ENCODE peak calls at places on chromosomes 13 and 19, in five cellular contexts. C is PC-3, U is GM23338, Q is neural progenitor cell, B is MM.1S. P is an unnamed sample. For H3F3A, the result is how much of the 10 kb centered on the place peaks cover.

GRCh38 chr13:110390572-110390971 is 83.5 kb downstream of the COL4A2 start:
- DNase-seq in Q (no peak), C (peak), U (no peak), B (no peak), P (peak)

GRCh38 chr19:23991170-23991569 is 76.5 kb downstream of the ZNF726 start:
- DNase-seq in B (peak), C (peak), U (peak), Q (no peak), P (no peak)

GRCh38 chr13:50309200-50309848 is 294.1 kb downstream of the KCNRG start:
- DNase-seq in Q (no peak), U (no peak), C (no peak), B (no peak), P (no peak)

GRCh38 chr19:13366529-13367143 is 139.6 kb downstream of the CACNA1A start:
- DNase-seq in C (peak), B (peak), Q (peak), U (peak), P (peak)

GRCh38 chr13:59266478-59267063 is 897.2 kb downstream of the DIAPH3 start:
- DNase-seq in C (no peak), U (no peak), Q (no peak), B (no peak), P (no peak)

GRCh38 chr19:45125975-45126493 is 33.1 kb downstream of the PPP1R37 start:
- DNase-seq in U (peak), Q (peak), C (peak), B (peak), P (peak)

GRCh38 chr19:33375760-33376159 is 2.3 kb downstream of the CEBPG start:
- DNase-seq in B (no peak), C (peak), Q (no peak), U (no peak), P (peak)

GRCh38 chr19:5172859-5173577 is 167.6 kb downstream of the PTPRS start:
- DNase-seq in Q (no peak), C (peak), U (no peak), B (no peak), P (peak)

GRCh38 chr13:51231456-51231855 is 9.3 kb downstream of the FAM124A start:
- DNase-seq in B (no peak), U (no peak), C (no peak), Q (no peak), P (no peak)

GRCh38 chr13:44300895-44301638 is 72.6 kb upstream of the SERP2 start:
- DNase-seq in Q (no peak), U (no peak), B (no peak), C (peak), P (peak)

GRCh38 chr13:75445717-75446529 is 36.0 kb downstream of the TBC1D4 start:
- DNase-seq in U (no peak), Q (no peak), C (peak), B (no peak), P (peak)

GRCh38 chr19:32971012-32971595 is 654 bp downstream of the CEP89 start:
- DNase-seq in C (no peak), B (no peak), U (no peak), Q (no peak), P (peak)

GRCh38 chr13:73952683-73953082 is 181.5 kb downstream of the KLF12 start:
- DNase-seq in C (no peak), B (no peak), U (no peak), Q (no peak), P (peak)

GRCh38 chr13:91544723-91545122 is 146.3 kb downstream of the GPC5 start:
- DNase-seq in U (peak), Q (peak), B (no peak), C (no peak), P (no peak)

GRCh38 chr19:3773814-3774515 is 1.9 kb upstream of the RAX2 start:
- DNase-seq in Q (no peak), C (no peak), B (no peak), U (no peak), P (no peak)

GRCh38 chr19:11375143-11375948 is 880 bp downstream of the SWSAP1 start:
- DNase-seq in Q (peak), B (peak), U (peak), C (peak), P (no peak)

GRCh38 chr19:40613669-40614594 is 12.8 kb downstream of the LTBP4 start:
- DNase-seq in B (peak), Q (peak), C (no peak), U (peak), P (peak)

GRCh38 chr13:35723061-35723461 is 246.6 kb upstream of the MAB21L1 start:
- DNase-seq in C (no peak), U (no peak), Q (no peak), B (no peak), P (peak)

GRCh38 chr13:40963927-40964326 is 55.2 kb downstream of the ELF1 start:
- DNase-seq in Q (no peak), U (no peak), B (no peak), C (peak), P (peak)

GRCh38 chr13:50715402-50716146 is 127.9 kb downstream of the DLEU7 start:
- DNase-seq in C (no peak), U (no peak), Q (no peak), B (no peak), P (no peak)

GRCh38 chr13:92390217-92390616 is 836.4 kb upstream of the GPC6 start:
- DNase-seq in U (no peak), C (no peak), B (peak), Q (no peak), P (no peak)

GRCh38 chr19:50266896-50267295 is 62.3 kb downstream of the KCNC3 start:
- DNase-seq in B (peak), U (peak), Q (peak), C (peak), P (no peak)

GRCh38 chr13:100636441-100636840 is 38.2 kb downstream of the TMTC4 start:
- DNase-seq in U (no peak), B (no peak), C (no peak), Q (no peak), P (no peak)

GRCh38 chr13:93859666-93860065 is 619.8 kb downstream of the DCT start:
- DNase-seq in U (no peak), Q (no peak), C (no peak), B (no peak), P (peak)

GRCh38 chr19:2253106-2254051 is 2.8 kb downstream of the JSRP1 start:
- DNase-seq in C (no peak), U (peak), Q (peak), B (no peak), P (no peak)

GRCh38 chr13:39102981-39103490 is 64.8 kb downstream of the NHLRC3 start:
- DNase-seq in C (no peak), U (no peak), B (no peak), Q (no peak), P (no peak)

GRCh38 chr19:8311461-8312260 is 3.5 kb upstream of the CD320 start:
- DNase-seq in U (no peak), C (peak), Q (no peak), B (no peak), P (no peak)

GRCh38 chr13:76822691-76823267 is 63.4 kb downstream of the KCTD12 start:
- DNase-seq in U (no peak), Q (no peak), B (peak), C (peak), P (peak)

GRCh38 chr19:39413269-39413902 is 917 bp downstream of the PLEKHG2 start:
- DNase-seq in Q (peak), C (no peak), U (peak), B (no peak), P (peak)

DNA sequence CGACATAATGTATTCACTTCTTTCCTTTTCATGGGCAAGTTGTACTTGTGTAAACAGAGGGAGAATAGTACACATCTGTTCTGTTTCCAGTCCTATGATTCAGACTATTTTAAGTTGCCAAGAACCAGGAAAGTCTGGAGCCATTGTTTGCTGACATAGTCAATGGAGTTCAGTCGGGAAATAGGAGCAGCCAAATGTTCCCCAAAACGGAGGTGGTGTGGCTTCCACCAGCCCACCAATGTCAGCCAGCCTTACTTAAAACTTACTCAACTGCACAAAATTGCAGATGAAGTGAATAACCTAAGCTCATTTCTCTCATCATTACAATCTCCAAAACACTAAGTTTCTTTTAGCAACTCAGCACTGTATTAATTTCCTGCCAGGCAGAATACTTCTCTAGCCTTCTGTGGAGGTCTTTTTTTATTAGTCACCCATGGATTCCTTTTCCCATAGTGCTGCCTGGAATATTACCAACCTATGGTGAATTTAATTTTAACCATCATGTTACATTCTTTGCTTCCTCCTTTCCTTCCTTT is 22.3 kb upstream of the CSNK1A1L start:
- DNase-seq in U (no peak), Q (no peak), B (no peak), C (peak), P (peak)
- TF ChIP-seq EZH2phosphoT487 in U (no peak), Q (no peak), B (no peak), C (no peak), P (no peak)

GRCh38 chr19:16143399-16144215 is at the start of gene HSH2D:
- DNase-seq in C (peak), B (peak), Q (no peak), U (peak), P (no peak)

GRCh38 chr19:16142032-16142580 is 1.4 kb upstream of the HSH2D start:
- DNase-seq in C (no peak), U (no peak), B (no peak), Q (no peak), P (no peak)

GRCh38 chr19:16146112-16146511 is 2.6 kb downstream of the HSH2D start:
- DNase-seq in U (no peak), B (no peak), C (no peak), Q (no peak), P (no peak)

GRCh38 chr19:16141043-16141442 is 2.4 kb upstream of the HSH2D start:
- DNase-seq in U (no peak), B (peak), Q (no peak), C (no peak), P (no peak)

GRCh38 chr19:16144216-16144581 is 714 bp downstream of the HSH2D start:
- DNase-seq in B (no peak), Q (no peak), C (no peak), U (no peak), P (no peak)
- H3F3A ChIP-seq in B (half or more), Q (under half), C (under half), U (under half), P (under half)

DNA sequence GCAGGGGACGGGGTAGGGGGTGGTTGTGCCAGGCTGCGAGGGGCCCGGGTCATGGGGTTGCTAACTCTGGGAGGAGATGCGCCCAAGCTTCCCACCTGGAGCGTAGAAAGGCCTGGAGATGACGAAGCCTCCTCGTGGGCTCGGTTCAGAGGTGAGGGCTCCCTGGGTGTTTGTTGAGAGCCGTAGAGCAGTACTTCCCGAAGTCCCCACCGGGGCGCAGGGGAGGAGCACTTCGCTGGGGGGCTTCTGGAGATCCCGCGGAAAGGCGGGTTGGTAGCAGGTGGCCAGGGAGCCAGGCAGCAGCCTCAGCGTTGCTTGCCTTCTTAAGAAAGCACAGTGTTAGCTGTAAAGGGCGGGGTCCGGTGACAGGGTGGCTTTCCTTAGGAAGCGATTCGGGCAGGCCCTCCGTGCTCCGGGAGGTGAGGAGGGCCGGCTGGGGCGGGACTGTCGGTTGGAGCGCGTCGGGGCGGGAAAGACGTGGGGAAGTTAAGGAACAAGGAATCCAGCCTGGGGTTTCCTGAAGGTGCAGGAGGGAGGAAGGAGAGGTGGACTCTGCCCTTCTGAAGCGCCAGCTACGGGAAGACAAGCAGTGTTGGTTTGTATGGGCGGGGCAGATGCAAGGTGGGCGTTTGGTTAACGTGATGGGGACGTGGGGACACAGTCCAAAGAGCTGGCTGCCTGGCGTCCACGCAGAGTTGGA is 3.3 kb downstream of the VSTM2B start:
- DNase-seq in U (peak), C (no peak), B (no peak), Q (peak), P (peak)
- TF ChIP-seq EZH2 in U (peak), C (no peak), B (no peak), Q (peak), P (peak)

GRCh38 chr13:108733141-108733540 is 103.7 kb downstream of the MYO16 start:
- DNase-seq in C (no peak), U (no peak), Q (no peak), B (no peak), P (no peak)

GRCh38 chr13:108734676-108735075 is 105.3 kb downstream of the MYO16 start:
- DNase-seq in B (no peak), C (peak), U (peak), Q (peak), P (no peak)
- TF ChIP-seq EZH2phosphoT487 in B (no peak), C (no peak), U (no peak), Q (no peak), P (no peak)

GRCh38 chr19:48810151-48810550 is 678 bp downstream of the BCAT2 start:
- DNase-seq in C (no peak), Q (no peak), B (no peak), U (no peak), P (peak)

GRCh38 chr19:48806818-48807589 is 3.8 kb downstream of the BCAT2 start:
- DNase-seq in B (no peak), U (peak), Q (peak), C (peak), P (peak)

GRCh38 chr19:48805452-48805851 is 5.4 kb downstream of the BCAT2 start:
- DNase-seq in C (no peak), U (no peak), B (no peak), Q (no peak), P (no peak)

GRCh38 chr19:48806518-48806817 is 4.4 kb downstream of the BCAT2 start:
- DNase-seq in C (no peak), B (peak), Q (peak), U (peak), P (no peak)

DNA sequence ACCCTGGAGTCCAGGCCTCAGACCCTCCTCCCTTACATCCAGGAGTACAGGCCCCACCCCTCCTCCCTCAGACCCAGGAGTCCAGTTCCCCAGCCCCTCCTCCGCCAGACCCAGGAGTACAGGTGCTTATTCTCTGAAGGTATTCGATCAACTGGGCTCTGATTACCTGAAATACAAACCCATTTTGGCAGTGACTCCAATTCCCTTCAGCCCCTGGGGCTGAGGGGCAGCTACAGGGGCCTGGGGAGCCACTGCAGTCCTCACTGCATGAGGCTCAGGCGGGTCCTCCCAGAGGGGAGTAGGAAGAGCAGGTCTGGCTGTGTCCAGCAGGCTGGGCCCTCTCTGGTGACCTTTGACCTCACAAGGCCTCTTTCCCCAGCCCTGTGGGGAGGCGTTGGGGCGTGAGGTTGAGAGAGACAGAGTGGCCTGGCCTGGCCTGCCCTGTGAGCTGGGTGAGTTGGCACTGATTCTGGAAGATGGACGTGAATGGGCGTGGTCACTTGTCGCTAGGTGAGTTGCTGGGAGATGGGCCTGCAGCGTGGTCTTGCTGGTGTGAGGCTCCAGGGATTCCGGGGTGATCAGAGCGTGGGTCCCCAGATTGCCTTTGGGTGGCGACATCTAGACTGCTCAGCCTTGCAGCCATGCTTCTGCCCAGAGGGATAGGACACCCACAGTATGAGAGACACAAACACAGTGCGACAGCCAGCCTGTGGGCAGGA is 3.1 kb downstream of the BCAT2 start:
- DNase-seq in B (no peak), Q (peak), U (peak), C (no peak), P (no peak)
- H3F3A ChIP-seq in B (under half), Q (under half), U (under half), C (under half), P (under half)

GRCh38 chr19:18773682-18774081 is 17.4 kb downstream of the COMP start:
- DNase-seq in B (no peak), C (no peak), U (no peak), Q (no peak), P (no peak)

GRCh38 chr19:18776288-18776594 is 14.9 kb downstream of the COMP start:
- DNase-seq in Q (no peak), B (no peak), C (peak), U (no peak), P (peak)

GRCh38 chr19:18775586-18776287 is 15.4 kb downstream of the COMP start:
- DNase-seq in B (no peak), C (peak), Q (no peak), U (no peak), P (peak)

GRCh38 chr19:18774107-18774506 is 17.0 kb downstream of the COMP start:
- DNase-seq in B (no peak), U (no peak), C (no peak), Q (no peak), P (no peak)

DNA sequence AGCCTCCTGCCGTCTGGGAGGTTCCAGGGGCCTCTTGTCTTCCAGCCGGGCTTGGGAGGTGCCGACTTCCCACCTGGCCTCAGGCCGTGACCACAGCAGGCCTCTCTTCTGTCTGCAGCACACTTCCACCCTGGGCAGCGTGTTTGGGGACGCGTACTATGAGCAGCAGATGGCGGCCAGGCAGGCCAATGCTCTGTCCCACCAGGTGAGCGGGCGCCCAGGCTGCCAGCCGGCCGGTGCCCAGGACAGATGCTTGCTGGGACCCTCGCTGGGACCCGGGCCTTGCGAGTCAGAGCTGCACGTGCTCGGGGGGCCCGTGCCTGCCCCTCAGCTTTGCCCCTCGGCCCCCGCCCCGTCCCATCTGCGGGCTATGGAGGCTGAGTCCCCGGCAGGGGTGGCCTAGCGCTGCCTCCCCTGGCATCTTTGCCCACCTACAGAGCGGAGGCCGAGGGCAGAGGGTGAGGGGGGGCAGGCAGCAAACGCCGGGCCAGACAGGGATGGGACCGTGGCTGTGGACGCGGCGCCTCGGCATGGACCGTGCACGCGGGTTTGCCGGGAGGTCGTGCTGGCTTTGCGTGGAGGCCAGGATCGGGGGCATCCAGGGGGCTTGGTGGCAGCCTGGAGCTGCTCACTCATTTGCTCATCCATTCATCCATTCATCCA is 16.2 kb downstream of the COMP start:
- DNase-seq in B (no peak), Q (no peak), U (no peak), C (no peak), P (no peak)
- TF ChIP-seq EZH2 in B (no peak), Q (no peak), U (no peak), C (no peak), P (no peak)

GRCh38 chr13:113113846-113114271 is 8.3 kb downstream of the F7 start:
- DNase-seq in B (no peak), Q (no peak), U (no peak), C (no peak), P (no peak)
- TF ChIP-seq EZH2phosphoT487 in B (no peak), Q (no peak), U (no peak), C (no peak), P (no peak)

DNA sequence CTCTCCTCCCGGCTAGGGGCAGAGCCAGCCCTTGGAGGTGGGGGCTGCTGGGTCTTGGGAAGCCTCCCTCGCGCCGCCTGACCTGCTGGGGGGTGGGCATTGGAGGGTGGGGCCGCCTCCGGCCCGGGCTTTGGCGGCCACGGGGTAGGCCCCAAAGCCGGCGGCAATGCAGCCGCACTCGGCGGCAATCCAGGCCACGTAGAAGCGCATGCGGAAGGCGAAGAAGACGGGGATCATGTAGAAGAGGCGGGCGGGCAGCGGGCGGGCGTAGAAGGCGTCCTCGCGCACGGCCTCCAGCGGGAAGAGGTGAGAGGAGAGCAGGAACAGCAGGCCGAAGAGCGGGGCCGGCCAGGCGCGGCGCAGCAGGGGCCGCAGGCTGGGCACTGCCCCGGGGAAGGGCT is 7.7 kb upstream of the TMC4 start:
- DNase-seq in C (peak), B (no peak), U (no peak), Q (no peak), P (no peak)
- H3F3A ChIP-seq in C (under half), B (under half), U (under half), Q (under half), P (under half)

P was measured in GM23248.